ENCODE peak calls at places on chromosome 2, in nine cellular contexts. K is transverse colon, X is WERI-Rb-1, O is A549, B is body of pancreas, J is cardiac fibroblast, W is brain microvascular endothelial cell, F is BJ, I is GM23338. V is an unnamed sample.
A peak's percentile ranks its signal among the peaks of the same experiment; 100 is the strongest.

GRCh38 chr2:112724611-112725525 is 4.0 kb downstream of the NT5DC4 start:
- DNase-seq in K (no peak), X (peak; percentile 46), O (peak; percentile 46), B (no peak), J (no peak), W (no peak), F (no peak), I (peak; percentile 54), V (no peak)

GRCh38 chr2:241582328-241582727 is 23.8 kb downstream of the BOK start:
- DNase-seq in K (no peak), X (no peak), O (no peak), B (no peak), J (no peak), W (no peak), F (no peak), I (no peak), V (no peak)

GRCh38 chr2:235651643-235652042 is 157.8 kb downstream of the AGAP1 start:
- DNase-seq in K (no peak), X (no peak), O (no peak), B (no peak), J (no peak), W (no peak), F (no peak), I (no peak), V (no peak)

GRCh38 chr2:121519153-121519552 is 11.5 kb upstream of the RNU4ATAC start:
- DNase-seq in K (no peak), X (peak; percentile 49), O (no peak), B (no peak), J (no peak), W (no peak), F (no peak), I (no peak), V (no peak)

GRCh38 chr2:69381337-69381737 is 5.7 kb downstream of the GFPT1 start:
- DNase-seq in K (no peak), X (no peak), O (no peak), B (no peak), J (peak; percentile 64), W (peak; percentile 29), F (no peak), I (no peak), V (no peak)

GRCh38 chr2:176145085-176145969 is 6.0 kb upstream of the HOXD4 start:
- DNase-seq in K (no peak), X (no peak), O (no peak), B (no peak), J (no peak), W (no peak), F (no peak), I (no peak), V (no peak)

GRCh38 chr2:12701786-12702660 is 14.7 kb upstream of the TRIB2 start:
- DNase-seq in K (no peak), X (peak; percentile 59), O (no peak), B (no peak), J (no peak), W (no peak), F (no peak), I (no peak), V (no peak)

GRCh38 chr2:108594982-108595464 is 60.8 kb downstream of the LIMS1 start:
- DNase-seq in K (no peak), X (no peak), O (no peak), B (peak; percentile 30), J (peak; percentile 76), W (peak; percentile 96), F (peak; percentile 87), I (no peak), V (peak; percentile 99)

GRCh38 chr2:44770221-44771187 is 171.0 kb upstream of the SIX3 start:
- DNase-seq in K (no peak), X (peak; percentile 81), O (no peak), B (no peak), J (no peak), W (no peak), F (no peak), I (peak; percentile 51), V (no peak)

GRCh38 chr2:240792658-240793312 is 27.2 kb downstream of the KIF1A start:
- DNase-seq in K (no peak), X (no peak), O (no peak), B (no peak), J (no peak), W (no peak), F (no peak), I (no peak), V (no peak)

DNA sequence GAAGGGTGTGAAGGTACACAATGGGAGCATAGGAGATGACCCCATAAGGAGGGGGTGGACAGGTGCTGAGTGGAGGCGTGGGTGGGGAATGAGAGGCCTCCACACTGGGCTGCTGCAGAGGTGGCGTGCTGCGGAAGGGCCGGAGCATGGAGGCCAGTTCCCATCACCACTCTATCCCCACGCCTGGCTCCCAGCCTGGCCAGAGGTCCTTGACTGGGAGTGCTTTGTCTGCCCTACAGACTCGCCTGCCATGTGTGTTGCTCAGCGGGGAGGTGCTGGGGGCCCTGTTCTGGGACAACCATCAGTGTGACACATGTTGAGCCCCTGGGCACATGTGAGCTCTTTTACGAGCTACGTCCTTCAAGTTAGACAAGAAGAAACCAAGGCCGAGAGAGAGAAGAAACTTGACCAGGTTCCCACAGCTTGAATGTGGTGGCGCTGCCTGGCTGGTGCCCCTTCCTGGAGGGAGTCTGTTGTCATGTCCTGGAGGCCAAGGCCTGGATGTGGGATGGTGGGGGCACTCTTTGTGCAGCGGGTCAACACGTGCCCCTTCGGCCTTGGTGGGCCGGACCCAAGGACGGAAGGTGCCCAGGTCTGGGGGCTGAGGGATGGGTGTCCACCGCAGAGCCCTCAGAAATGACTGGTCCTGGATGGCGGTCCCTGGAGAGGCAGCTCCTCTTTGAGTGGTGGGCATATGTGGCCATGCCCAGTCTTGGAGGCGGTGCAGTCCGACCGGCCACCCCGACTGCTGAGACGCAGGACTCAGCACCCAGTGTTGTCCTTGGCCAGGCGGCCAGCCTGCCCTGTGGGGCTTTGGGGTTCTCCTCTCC is 1.2 kb upstream of the INPP5D start:
- DNase-seq in K (no peak), X (no peak), O (no peak), B (no peak), J (no peak), W (no peak), F (no peak), I (no peak), V (no peak)
- H3K4me3 ChIP-seq in K (no peak overlapping the region), X (no peak overlapping the region), O (no peak overlapping the region), B (no peak overlapping the region), J (no peak overlapping the region), W (no peak overlapping the region), F (no peak overlapping the region), I (no peak overlapping the region), V (no peak overlapping the region)

GRCh38 chr2:220077488-220077887 is 450.1 kb downstream of the SLC4A3 start:
- DNase-seq in K (no peak), X (no peak), O (no peak), B (no peak), J (peak; percentile 83), W (peak; percentile 60), F (peak; percentile 34), I (no peak), V (peak; percentile 24)
- TF ChIP-seq CTCF in K (no peak), X (no peak), O (no peak), B (no peak), J (no peak), W (no peak), F (no peak), I (no peak), V (no peak)

DNA sequence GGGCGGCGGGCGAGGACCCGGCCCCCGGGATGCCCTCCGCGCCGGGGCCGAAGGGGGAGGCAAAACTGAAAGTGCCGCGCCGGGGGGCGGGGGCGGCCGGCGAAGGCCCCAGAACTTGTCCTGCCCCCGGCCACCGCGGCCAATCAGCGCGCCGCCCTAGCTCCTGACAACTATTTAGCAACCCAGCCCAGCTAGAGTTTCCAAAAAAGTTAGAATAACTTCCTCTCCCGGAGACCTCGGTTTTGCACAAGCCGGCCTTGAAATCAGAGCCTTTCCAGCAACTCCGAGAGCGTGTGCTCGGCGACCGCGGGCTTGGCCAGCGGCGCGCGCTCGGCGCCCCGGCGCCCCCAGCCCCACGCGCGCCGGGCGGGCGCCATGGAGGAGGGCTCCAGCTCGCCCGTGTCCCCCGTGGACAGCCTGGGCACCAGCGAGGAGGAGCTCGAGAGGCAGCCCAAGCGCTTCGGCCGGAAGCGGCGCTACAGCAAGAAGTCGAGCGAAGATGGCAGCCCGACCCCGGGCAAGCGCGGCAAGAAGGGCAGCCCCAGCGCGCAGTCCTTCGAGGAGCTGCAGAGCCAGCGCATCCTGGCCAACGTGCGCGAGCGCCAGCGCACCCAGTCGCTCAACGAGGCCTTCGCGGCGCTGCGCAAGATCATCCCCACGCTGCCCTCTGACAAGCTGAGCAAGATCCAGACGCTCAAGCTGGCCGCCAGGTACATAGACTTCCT is at the start of gene TWIST2:
- DNase-seq in K (peak; percentile 58), X (no peak), O (peak; percentile 60), B (peak; percentile 41), J (peak; percentile 95), W (peak; percentile 65), F (peak; percentile 86), I (peak; percentile 83), V (peak; percentile 85)
- H3K4me3 ChIP-seq in K (peak within 1 kb of the TSS; percentile 52), X (no peak within 1 kb of the TSS), O (peak within 1 kb of the TSS; percentile 94), B (no peak within 1 kb of the TSS), J (peak within 1 kb of the TSS; percentile 88), W (peak within 1 kb of the TSS; percentile 87), F (peak within 1 kb of the TSS; percentile 100), I (peak within 1 kb of the TSS; percentile 66), V (peak within 1 kb of the TSS; percentile 89)

DNA sequence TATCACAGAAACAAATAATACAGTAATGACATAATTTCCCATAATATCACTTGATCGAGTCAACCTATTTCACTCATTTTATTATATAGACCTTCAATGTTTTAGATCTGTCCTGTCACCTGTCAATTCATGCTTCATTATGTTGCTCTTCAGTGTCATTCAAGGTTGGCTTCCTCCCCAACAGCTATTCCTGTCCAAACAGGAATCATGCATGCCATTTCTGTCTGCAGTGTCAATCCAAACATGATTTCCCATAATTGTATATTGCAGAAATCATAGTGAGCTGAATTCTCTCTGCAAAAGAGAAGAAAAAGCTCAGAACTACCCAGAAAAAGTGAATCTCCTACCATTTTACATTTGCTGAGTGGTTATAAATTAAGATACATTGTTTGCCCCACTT is 628.6 kb downstream of the NR4A2 start:
- DNase-seq in K (no peak), X (no peak), O (no peak), B (no peak), J (no peak), W (no peak), F (no peak), I (no peak), V (no peak)
- TF ChIP-seq CTCF in K (no peak), X (no peak), O (no peak), B (no peak), J (no peak), W (no peak), F (no peak), I (no peak), V (no peak)

DNA sequence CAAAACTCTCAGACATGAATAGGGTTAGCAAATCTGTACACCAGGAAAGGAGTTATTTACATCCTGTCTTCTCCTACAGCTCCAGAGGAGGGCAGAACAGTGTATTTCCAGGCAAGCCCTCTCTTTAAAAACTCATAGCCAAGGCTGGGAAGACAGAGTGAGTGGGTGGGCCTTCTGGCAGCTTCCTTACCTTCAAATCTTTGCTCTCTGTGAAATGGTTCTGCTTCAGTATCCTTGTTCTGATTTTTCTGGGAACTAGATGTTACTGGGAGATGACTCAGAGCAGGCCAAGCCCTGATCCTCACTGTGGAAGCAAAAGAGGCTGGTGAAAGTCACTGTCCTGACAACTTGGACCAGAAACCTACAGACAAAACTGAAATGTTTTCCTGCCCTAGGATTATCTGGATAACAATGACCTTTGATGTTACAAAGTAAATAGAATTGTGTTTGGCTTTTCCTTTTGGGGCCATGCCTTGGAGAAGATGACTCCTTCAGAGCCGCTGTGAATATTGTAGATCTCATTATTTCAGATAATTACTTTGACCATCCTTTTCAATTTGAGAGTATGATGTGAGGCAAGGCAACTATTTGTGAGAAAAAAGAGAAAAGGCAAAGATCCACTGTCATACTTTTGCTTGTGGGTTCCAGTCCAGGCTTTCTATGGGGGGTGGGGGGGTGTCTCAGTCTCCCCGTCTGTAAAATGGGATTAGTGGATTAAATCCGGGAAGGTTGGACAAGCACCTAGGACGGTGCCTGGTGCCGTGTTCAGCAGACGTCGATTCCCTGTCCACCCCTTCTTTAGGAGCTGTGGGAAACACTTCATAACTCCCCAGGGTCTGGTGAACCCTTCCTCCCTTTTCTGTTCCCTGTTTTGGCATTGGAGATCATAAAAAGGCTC is 644 bp upstream of the QPCT start:
- DNase-seq in K (no peak), X (no peak), O (peak; percentile 78), B (peak; percentile 31), J (peak; percentile 69), W (peak; percentile 51), F (no peak), I (peak; percentile 43), V (no peak)
- H3K4me3 ChIP-seq in K (peak overlapping the region; percentile 59), X (no peak overlapping the region), O (peak overlapping the region; percentile 71), B (peak overlapping the region; percentile 6), J (peak overlapping the region; percentile 64), W (peak overlapping the region; percentile 73), F (peak overlapping the region; percentile 56), I (peak overlapping the region; percentile 79), V (peak overlapping the region; percentile 66)

V was measured in AG04449.